ENCODE peak calls at places on chromosomes 5 and 9, in five cellular contexts. M is vagina, U is breast epithelium, D is spleen, W is transverse colon. J is an unnamed sample.
A peak's percentile ranks its signal among the peaks of the same experiment; 100 is the strongest.

GRCh38 chr9:38281917-38282316 is 110.6 kb upstream of the ALDH1B1 start:
- DNase-seq in M (no peak), W (no peak), U (no peak), D (no peak), J (no peak)

GRCh38 chr9:94945191-94946144 is 219.0 kb downstream of the AOPEP start:
- DNase-seq in M (no peak), W (peak; percentile 39), D (no peak), U (no peak), J (no peak)

GRCh38 chr5:115736004-115736689 is 80.3 kb downstream of the CDO1 start:
- DNase-seq in U (no peak), M (no peak), D (no peak), W (no peak), J (no peak)

GRCh38 chr5:137252513-137252912 is 246.6 kb downstream of the SPOCK1 start:
- DNase-seq in M (no peak), W (no peak), D (no peak), U (no peak), J (no peak)

GRCh38 chr5:77774981-77775772 is 962 bp downstream of the TBCA start:
- DNase-seq in W (no peak), D (no peak), U (no peak), M (no peak), J (no peak)

GRCh38 chr9:72983512-72984021 is 30.7 kb upstream of the ALDH1A1 start:
- DNase-seq in D (no peak), M (no peak), U (no peak), W (no peak), J (no peak)

GRCh38 chr5:33721491-33722245 is 170.1 kb downstream of the ADAMTS12 start:
- DNase-seq in D (no peak), U (no peak), W (no peak), M (no peak), J (no peak)

GRCh38 chr9:77866882-77867281 is 164.7 kb downstream of the GNAQ start:
- DNase-seq in U (no peak), W (no peak), M (no peak), D (no peak), J (no peak)

GRCh38 chr5:111384220-111384619 is 128.1 kb downstream of the STARD4 start:
- DNase-seq in U (no peak), D (no peak), M (no peak), W (no peak), J (no peak)

GRCh38 chr5:150317048-150318003 is 14.6 kb upstream of the ARSI start:
- DNase-seq in W (no peak), D (no peak), U (no peak), M (no peak), J (no peak)

GRCh38 chr9:92517046-92517445 is 18.7 kb downstream of the ECM2 start:
- DNase-seq in D (no peak), M (no peak), U (no peak), W (no peak), J (no peak)

GRCh38 chr5:96657068-96657467 is 5.1 kb upstream of the CAST start:
- DNase-seq in M (no peak), U (no peak), W (peak; percentile 56), D (no peak), J (no peak)

GRCh38 chr9:113426701-113427100 is 16.2 kb downstream of the C9orf43 start:
- DNase-seq in W (no peak), M (no peak), U (no peak), D (no peak), J (no peak)

GRCh38 chr5:174192901-174193300 is 147.4 kb downstream of the NSG2 start:
- DNase-seq in M (peak; percentile 64), W (no peak), D (no peak), U (no peak), J (no peak)

GRCh38 chr9:107712390-107712789 is 222.8 kb upstream of the KLF4 start:
- DNase-seq in D (no peak), W (no peak), M (no peak), U (no peak), J (no peak)

GRCh38 chr9:96232539-96233241 is 69.3 kb downstream of the HSD17B3 start:
- DNase-seq in M (no peak), D (no peak), U (no peak), W (peak; percentile 35), J (no peak)

GRCh38 chr5:181189962-181190710 is 14.9 kb downstream of the TRIM7 start:
- DNase-seq in D (peak; percentile 87), M (no peak), W (peak; percentile 48), U (no peak), J (no peak)

GRCh38 chr5:155732587-155733376 is 594.2 kb upstream of the SGCD start:
- DNase-seq in D (no peak), M (no peak), W (no peak), U (no peak), J (no peak)

GRCh38 chr9:91376239-91376638 is 14.5 kb upstream of the AUH start:
- DNase-seq in W (no peak), D (no peak), U (no peak), M (no peak), J (no peak)

GRCh38 chr5:67636091-67636490 is 439.5 kb upstream of the CD180 start:
- DNase-seq in U (no peak), D (no peak), M (no peak), W (peak; percentile 13), J (peak; percentile 88)

GRCh38 chr9:34328500-34328982 is 527 bp downstream of the KIF24 start:
- DNase-seq in U (no peak), D (no peak), W (no peak), M (no peak), J (no peak)

GRCh38 chr5:159034083-159034824 is 65.5 kb downstream of the EBF1 start:
- DNase-seq in W (no peak), D (no peak), M (no peak), U (no peak), J (no peak)

GRCh38 chr5:41371741-41372140 is 138.7 kb downstream of the PLCXD3 start:
- DNase-seq in U (no peak), W (no peak), M (no peak), D (no peak), J (no peak)

GRCh38 chr5:82676663-82677062 is 398.5 kb upstream of the RPS23 start:
- DNase-seq in M (no peak), U (no peak), D (no peak), W (no peak), J (no peak)

GRCh38 chr9:116103976-116104820 is 49.4 kb upstream of the PAPPA start:
- DNase-seq in D (no peak), U (no peak), W (no peak), M (no peak), J (no peak)

GRCh38 chr5:114789773-114790402 is 379.8 kb downstream of the TRIM36 start:
- DNase-seq in U (no peak), W (no peak), D (no peak), M (no peak), J (no peak)

GRCh38 chr9:109286571-109286977 is 34.3 kb downstream of the EPB41L4B start:
- DNase-seq in U (no peak), W (no peak), M (no peak), D (no peak), J (no peak)

GRCh38 chr9:88197781-88198345 is 59.6 kb upstream of the SPATA31C2 start:
- DNase-seq in U (no peak), W (no peak), D (no peak), M (no peak), J (no peak)

GRCh38 chr5:10904862-10905432 is 143.9 kb upstream of the DAP start:
- DNase-seq in M (no peak), W (no peak), U (no peak), D (no peak), J (no peak)

GRCh38 chr9:137590123-137590468 is 216 bp downstream of the ZMYND19 start:
- DNase-seq in M (no peak), W (no peak), U (no peak), D (no peak), J (no peak)

GRCh38 chr9:137588891-137589290 is 1.4 kb downstream of the ZMYND19 start:
- DNase-seq in W (no peak), M (no peak), D (no peak), U (no peak), J (no peak)

GRCh38 chr9:137592767-137593166 is 2.5 kb upstream of the ZMYND19 start:
- DNase-seq in W (no peak), M (no peak), D (no peak), U (no peak), J (no peak)

GRCh38 chr9:137589441-137590122 is 730 bp downstream of the ZMYND19 start:
- DNase-seq in D (no peak), M (no peak), W (no peak), U (no peak), J (no peak)

GRCh38 chr9:137590469-137591383 is at the start of gene ZMYND19:
- DNase-seq in D (peak; percentile 95), U (peak; percentile 87), W (peak; percentile 92), M (no peak), J (peak; percentile 85)
- TF ChIP-seq POLR2A in D (no peak), U (no peak), W (peak; percentile 31), M (no peak), J (peak; percentile 40)

GRCh38 chr9:85501474-85501873 is 240.3 kb downstream of the AGTPBP1 start:
- DNase-seq in D (no peak), W (no peak), M (no peak), U (no peak), J (no peak)
- TF ChIP-seq POLR2AphosphoS5 in D (no peak), W (no peak), M (no peak), U (no peak), J (no peak)

GRCh38 chr9:81687521-81688261 is 1.7 kb downstream of the TLE1 start:
- DNase-seq in M (no peak), U (peak; percentile 56), D (peak; percentile 89), W (peak; percentile 70), J (peak; percentile 56)
- H3K27me3 ChIP-seq in M (no peaks in the 10 kb centered on the region), U (no peaks in the 10 kb centered on the region), D (no peaks in the 10 kb centered on the region), W (no peaks in the 10 kb centered on the region), J (no peaks in the 10 kb centered on the region)

GRCh38 chr9:90001756-90002155 is 396.9 kb downstream of the GADD45G start:
- DNase-seq in M (no peak), W (no peak), U (no peak), D (no peak), J (no peak)

GRCh38 chr9:90000925-90001324 is 396.1 kb downstream of the GADD45G start:
- DNase-seq in U (no peak), W (no peak), M (no peak), D (no peak), J (no peak)

GRCh38 chr9:90002299-90003045 is 397.7 kb downstream of the GADD45G start:
- DNase-seq in D (no peak), U (no peak), W (no peak), M (no peak), J (no peak)

GRCh38 chr9:89999176-89999533 is 394.3 kb downstream of the GADD45G start:
- DNase-seq in M (peak; percentile 91), W (peak; percentile 76), U (peak; percentile 82), D (no peak), J (peak; percentile 92)

DNA sequence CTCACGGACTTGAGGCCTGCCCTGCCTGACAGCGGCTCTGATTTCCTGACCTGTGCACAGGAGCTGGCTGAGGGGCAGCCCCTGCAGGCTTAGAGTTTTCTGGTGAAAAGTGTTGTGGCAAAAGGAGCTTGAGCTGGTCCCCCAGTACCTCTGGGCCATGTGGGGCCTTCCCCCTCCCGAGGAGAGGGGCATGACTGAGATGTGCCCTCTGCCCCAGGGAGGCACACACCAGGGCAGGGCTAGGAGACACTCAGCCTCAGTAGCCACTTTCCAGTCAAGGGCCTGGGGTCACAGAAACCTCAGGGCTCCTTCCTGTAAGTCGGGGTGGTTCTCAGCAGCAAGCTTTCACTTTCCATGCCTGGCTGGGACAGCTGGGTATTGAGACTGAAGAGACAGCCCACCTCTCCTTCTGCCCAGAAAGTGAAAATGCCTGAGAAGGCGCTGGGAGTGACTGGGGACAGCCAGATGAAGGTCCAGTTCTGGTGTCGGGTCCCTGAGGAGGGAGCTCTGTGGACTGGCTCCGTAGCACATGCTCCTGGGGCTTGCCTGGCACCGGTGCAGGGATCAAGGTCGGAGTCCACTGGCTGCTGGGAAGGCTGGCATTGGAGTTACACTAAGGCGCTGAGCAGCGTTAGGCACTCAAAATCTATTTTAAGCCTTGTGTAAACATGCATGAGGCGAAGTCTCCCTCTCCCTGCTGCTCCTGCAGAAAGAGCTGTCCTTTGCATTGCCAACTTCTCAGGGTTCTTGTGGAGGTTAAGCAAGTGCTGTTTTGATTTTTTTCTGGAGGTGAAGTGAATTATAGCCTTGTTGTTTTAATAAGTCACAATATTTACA is 394.9 kb downstream of the GADD45G start:
- DNase-seq in D (peak; percentile 88), U (no peak), M (peak; percentile 95), W (peak; percentile 86), J (peak; percentile 80)
- TF ChIP-seq POLR2A in D (no peak), U (no peak), M (no peak), W (peak; percentile 55), J (no peak)